ENCODE peak calls at places on chromosomes 5 and 9, in seven cellular contexts. One of them, this sample, is unnamed.

GRCh38 chr5:55437452-55437851 is 97.3 kb downstream of the PLPP1 start:
- DNase-seq in A673: no peak
- DNase-seq in aorta: no peak
- DNase-seq in RWPE1: no peak
- DNase-seq in ovary: no peak
- DNase-seq in psoas muscle: no peak
- DNase-seq in PC-3: no peak
- DNase-seq in this sample: no peak

GRCh38 chr5:111254613-111255012 is 30.4 kb downstream of the CAMK4 start:
- DNase-seq in A673: no peak
- DNase-seq in aorta: no peak
- DNase-seq in RWPE1: no peak
- DNase-seq in ovary: no peak
- DNase-seq in psoas muscle: no peak
- DNase-seq in PC-3: no peak
- DNase-seq in this sample: no peak

GRCh38 chr9:98652302-98652701 is 56.4 kb downstream of the GABBR2 start:
- DNase-seq in A673: no peak
- DNase-seq in aorta: no peak
- DNase-seq in RWPE1: no peak
- DNase-seq in ovary: no peak
- DNase-seq in psoas muscle: no peak
- DNase-seq in PC-3: no peak
- DNase-seq in this sample: no peak

GRCh38 chr5:95533106-95533505 is 21.7 kb downstream of the SKIC3 start:
- DNase-seq in A673: no peak
- DNase-seq in aorta: no peak
- DNase-seq in RWPE1: no peak
- DNase-seq in ovary: no peak
- DNase-seq in psoas muscle: no peak
- DNase-seq in PC-3: no peak
- DNase-seq in this sample: no peak

GRCh38 chr5:162637501-162637900 is 569.9 kb downstream of the GABRG2 start:
- DNase-seq in A673: no peak
- DNase-seq in aorta: no peak
- DNase-seq in RWPE1: no peak
- DNase-seq in ovary: no peak
- DNase-seq in psoas muscle: no peak
- DNase-seq in PC-3: no peak
- DNase-seq in this sample: no peak

GRCh38 chr5:332843-333242 is 11.3 kb downstream of the AHRR start:
- DNase-seq in A673: no peak
- DNase-seq in aorta: no peak
- DNase-seq in RWPE1: no peak
- DNase-seq in ovary: no peak
- DNase-seq in psoas muscle: no peak
- DNase-seq in PC-3: no peak
- DNase-seq in this sample: no peak

GRCh38 chr5:59593608-59594007 is 299.9 kb downstream of the PDE4D start:
- DNase-seq in A673: no peak
- DNase-seq in aorta: no peak
- DNase-seq in RWPE1: no peak
- DNase-seq in ovary: no peak
- DNase-seq in psoas muscle: no peak
- DNase-seq in PC-3: no peak
- DNase-seq in this sample: no peak

GRCh38 chr5:154837009-154837881 is 13.2 kb downstream of the FAXDC2 start:
- DNase-seq in A673: no peak
- DNase-seq in aorta: no peak
- DNase-seq in RWPE1: no peak
- DNase-seq in ovary: no peak
- DNase-seq in psoas muscle: no peak
- DNase-seq in PC-3: no peak
- DNase-seq in this sample: no peak

GRCh38 chr5:3594514-3595101 is 1.0 kb upstream of the IRX1 start:
- DNase-seq in A673: no peak
- DNase-seq in aorta: no peak
- DNase-seq in RWPE1: no peak
- DNase-seq in ovary: no peak
- DNase-seq in psoas muscle: no peak
- DNase-seq in PC-3: no peak
- DNase-seq in this sample: peak; percentile 51

GRCh38 chr9:115548826-115549225 is 430.9 kb upstream of the TNC start:
- DNase-seq in A673: no peak
- DNase-seq in aorta: no peak
- DNase-seq in RWPE1: no peak
- DNase-seq in ovary: no peak
- DNase-seq in psoas muscle: no peak
- DNase-seq in PC-3: no peak
- DNase-seq in this sample: no peak

GRCh38 chr5:54624671-54625583 is 107.4 kb downstream of the SNX18 start:
- DNase-seq in A673: peak; percentile 49
- DNase-seq in aorta: no peak
- DNase-seq in RWPE1: no peak
- DNase-seq in ovary: no peak
- DNase-seq in psoas muscle: no peak
- DNase-seq in PC-3: no peak
- DNase-seq in this sample: no peak

GRCh38 chr5:38297830-38298608 is 39.7 kb downstream of the EGFLAM start:
- DNase-seq in A673: no peak
- DNase-seq in aorta: no peak
- DNase-seq in RWPE1: no peak
- DNase-seq in ovary: peak; percentile 56
- DNase-seq in psoas muscle: no peak
- DNase-seq in PC-3: no peak
- DNase-seq in this sample: peak; percentile 20

GRCh38 chr9:109745335-109746283 is 34.4 kb upstream of the PALM2AKAP2 start:
- DNase-seq in A673: peak; percentile 44
- DNase-seq in aorta: peak; percentile 88
- DNase-seq in RWPE1: no peak
- DNase-seq in ovary: no peak
- DNase-seq in psoas muscle: no peak
- DNase-seq in PC-3: peak; percentile 40
- DNase-seq in this sample: peak; percentile 40

GRCh38 chr9:13088734-13089427 is 190.6 kb downstream of the MPDZ start:
- DNase-seq in A673: peak; percentile 76
- DNase-seq in aorta: no peak
- DNase-seq in RWPE1: peak; percentile 53
- DNase-seq in ovary: no peak
- DNase-seq in psoas muscle: no peak
- DNase-seq in PC-3: peak; percentile 70
- DNase-seq in this sample: peak; percentile 76

GRCh38 chr5:88675159-88675757 is 207.7 kb downstream of the MEF2C start:
- DNase-seq in A673: peak; percentile 68
- DNase-seq in aorta: no peak
- DNase-seq in RWPE1: no peak
- DNase-seq in ovary: no peak
- DNase-seq in psoas muscle: no peak
- DNase-seq in PC-3: no peak
- DNase-seq in this sample: no peak

GRCh38 chr9:79129865-79130480 is 441.8 kb upstream of the TLE4 start:
- DNase-seq in A673: peak; percentile 61
- DNase-seq in aorta: peak; percentile 72
- DNase-seq in RWPE1: peak; percentile 66
- DNase-seq in ovary: peak; percentile 11
- DNase-seq in psoas muscle: peak; percentile 57
- DNase-seq in PC-3: peak; percentile 66
- DNase-seq in this sample: peak; percentile 76

GRCh38 chr5:81819556-81820314 is 68.8 kb upstream of the SSBP2 start:
- DNase-seq in A673: no peak
- DNase-seq in aorta: no peak
- DNase-seq in RWPE1: peak; percentile 54
- DNase-seq in ovary: no peak
- DNase-seq in psoas muscle: no peak
- DNase-seq in PC-3: peak; percentile 74
- DNase-seq in this sample: no peak

GRCh38 chr5:52119768-52120167 is 667.9 kb upstream of the ITGA1 start:
- DNase-seq in A673: peak; percentile 35
- DNase-seq in aorta: no peak
- DNase-seq in RWPE1: no peak
- DNase-seq in ovary: no peak
- DNase-seq in psoas muscle: no peak
- DNase-seq in PC-3: no peak
- DNase-seq in this sample: no peak

GRCh38 chr5:156934450-156935211 is 28.4 kb downstream of the TIMD4 start:
- DNase-seq in A673: peak; percentile 15
- DNase-seq in aorta: no peak
- DNase-seq in RWPE1: no peak
- DNase-seq in ovary: no peak
- DNase-seq in psoas muscle: no peak
- DNase-seq in PC-3: peak; percentile 9
- DNase-seq in this sample: peak; percentile 38

GRCh38 chr5:138743506-138743905 is 9.7 kb upstream of the CTNNA1 start:
- DNase-seq in A673: no peak
- DNase-seq in aorta: no peak
- DNase-seq in RWPE1: no peak
- DNase-seq in ovary: no peak
- DNase-seq in psoas muscle: no peak
- DNase-seq in PC-3: no peak
- DNase-seq in this sample: no peak

GRCh38 chr5:64958757-64959391 is 190.1 kb downstream of the CWC27 start:
- DNase-seq in A673: peak; percentile 49
- DNase-seq in aorta: no peak
- DNase-seq in RWPE1: peak; percentile 14
- DNase-seq in ovary: no peak
- DNase-seq in psoas muscle: no peak
- DNase-seq in PC-3: peak; percentile 49
- DNase-seq in this sample: peak; percentile 28

GRCh38 chr5:63923914-63924313 is 38.3 kb downstream of the HTR1A start:
- DNase-seq in A673: no peak
- DNase-seq in aorta: no peak
- DNase-seq in RWPE1: peak; percentile 16
- DNase-seq in ovary: no peak
- DNase-seq in psoas muscle: no peak
- DNase-seq in PC-3: peak; percentile 71
- DNase-seq in this sample: peak; percentile 34

GRCh38 chr5:172854451-172854871 is 20.4 kb downstream of the ERGIC1 start:
- DNase-seq in A673: no peak
- DNase-seq in aorta: peak; percentile 86
- DNase-seq in RWPE1: no peak
- DNase-seq in ovary: peak; percentile 72
- DNase-seq in psoas muscle: peak; percentile 74
- DNase-seq in PC-3: no peak
- DNase-seq in this sample: no peak
- H3K27ac ChIP-seq in A673: no peak overlapping the region
- H3K27ac ChIP-seq in aorta: peak overlapping the region; percentile 73
- H3K27ac ChIP-seq in RWPE1: peak overlapping the region; percentile 90
- H3K27ac ChIP-seq in ovary: peak overlapping the region; percentile 49
- H3K27ac ChIP-seq in psoas muscle: peak overlapping the region; percentile 64
- H3K27ac ChIP-seq in PC-3: no peak overlapping the region
- H3K27ac ChIP-seq in this sample: peak overlapping the region; percentile 70

DNA sequence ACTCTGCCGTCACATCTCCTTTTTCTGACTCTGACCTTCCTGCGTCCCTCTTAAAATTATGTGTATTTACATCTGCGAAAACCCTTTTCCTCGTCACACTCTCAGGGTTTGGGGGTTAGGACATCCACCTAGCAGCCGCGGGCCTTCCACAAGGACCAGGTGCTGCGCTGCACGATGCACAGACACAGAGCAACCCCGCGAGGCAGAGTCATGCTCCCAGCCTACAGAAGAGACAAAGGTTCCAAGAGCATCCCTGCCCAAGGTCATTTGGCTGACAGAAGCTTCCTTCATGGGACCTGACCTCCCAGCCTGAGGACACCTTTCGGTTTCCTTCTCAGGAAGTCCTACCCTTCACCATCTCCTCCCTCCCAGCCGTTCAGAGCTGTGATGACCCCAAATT is 118.6 kb upstream of the SARDH start:
- DNase-seq in A673: no peak
- DNase-seq in aorta: no peak
- DNase-seq in RWPE1: no peak
- DNase-seq in ovary: no peak
- DNase-seq in psoas muscle: no peak
- DNase-seq in PC-3: no peak
- DNase-seq in this sample: no peak
- H3K27ac ChIP-seq in A673: no peak overlapping the region
- H3K27ac ChIP-seq in aorta: no peak overlapping the region
- H3K27ac ChIP-seq in RWPE1: peak overlapping the region; percentile 80
- H3K27ac ChIP-seq in ovary: no peak overlapping the region
- H3K27ac ChIP-seq in psoas muscle: no peak overlapping the region
- H3K27ac ChIP-seq in PC-3: no peak overlapping the region
- H3K27ac ChIP-seq in this sample: peak overlapping the region; percentile 97

DNA sequence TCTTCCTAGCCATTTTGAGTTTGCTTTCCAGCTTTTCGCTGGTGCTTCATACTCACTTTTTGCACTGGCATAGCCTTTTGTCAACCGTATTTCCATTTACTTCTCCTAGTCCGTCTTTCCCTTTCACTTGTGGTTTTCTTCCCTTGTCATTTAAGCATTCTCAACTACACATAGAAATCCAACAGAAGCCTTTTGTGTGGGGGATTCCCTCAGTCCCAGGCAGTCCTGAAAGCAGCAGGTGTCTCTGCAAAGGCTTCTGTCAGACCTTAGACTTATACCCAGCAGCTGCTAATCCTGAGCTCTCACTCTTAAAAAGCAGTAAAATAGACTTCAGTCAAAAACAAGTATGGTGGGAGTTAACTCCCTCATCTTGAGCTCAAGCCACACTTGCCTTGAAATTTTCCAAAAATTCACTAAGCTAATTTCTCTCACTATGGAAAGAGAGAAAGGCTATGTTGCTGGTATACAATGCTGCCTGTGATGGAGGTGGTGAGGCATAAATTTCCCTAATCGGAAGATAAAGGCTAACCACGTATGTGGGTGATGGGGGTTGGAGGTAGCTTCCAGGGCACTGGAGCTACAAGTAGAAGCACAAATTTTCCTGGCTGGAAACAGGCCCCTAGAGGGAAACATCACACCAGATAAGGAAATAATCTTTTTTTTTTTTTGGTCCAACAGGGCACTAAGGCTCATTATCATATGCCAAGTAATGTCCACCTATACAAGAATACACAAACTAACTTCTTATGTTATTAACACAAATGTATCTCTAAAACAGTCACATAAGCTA is 34.8 kb upstream of the IFNK start:
- DNase-seq in A673: no peak
- DNase-seq in aorta: no peak
- DNase-seq in RWPE1: no peak
- DNase-seq in ovary: no peak
- DNase-seq in psoas muscle: no peak
- DNase-seq in PC-3: no peak
- DNase-seq in this sample: no peak
- H3K27ac ChIP-seq in A673: no peak overlapping the region
- H3K27ac ChIP-seq in aorta: no peak overlapping the region
- H3K27ac ChIP-seq in RWPE1: no peak overlapping the region
- H3K27ac ChIP-seq in ovary: no peak overlapping the region
- H3K27ac ChIP-seq in psoas muscle: no peak overlapping the region
- H3K27ac ChIP-seq in PC-3: no peak overlapping the region
- H3K27ac ChIP-seq in this sample: peak overlapping the region; percentile 78

DNA sequence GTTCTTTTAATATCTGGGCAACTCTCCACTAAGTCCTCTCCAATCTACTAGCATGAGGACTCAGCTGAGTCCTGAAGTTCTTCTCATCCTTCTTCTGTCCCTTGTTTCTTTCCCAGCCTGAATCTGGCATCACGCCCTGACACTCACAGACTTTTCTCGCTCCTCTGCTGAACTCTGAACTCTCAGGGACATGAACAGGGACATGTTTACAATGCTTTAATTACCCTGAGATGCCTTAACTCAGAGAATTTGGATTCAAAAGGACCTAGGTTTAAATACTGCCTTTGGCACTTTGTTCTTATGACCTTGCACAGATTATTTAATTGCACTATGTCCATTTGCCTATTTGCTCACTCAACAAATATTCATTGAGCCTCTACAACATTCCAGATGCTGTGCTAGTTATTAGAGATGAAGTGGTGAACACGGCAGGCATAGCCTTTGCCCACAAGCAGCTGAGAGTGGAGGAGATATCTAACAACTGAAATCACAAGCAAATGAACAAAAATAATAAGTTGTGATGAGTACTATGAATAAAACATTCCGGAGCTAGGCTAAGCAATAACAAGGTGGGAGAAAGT is 106.0 kb downstream of the ADRB2 start:
- DNase-seq in A673: no peak
- DNase-seq in aorta: no peak
- DNase-seq in RWPE1: no peak
- DNase-seq in ovary: no peak
- DNase-seq in psoas muscle: no peak
- DNase-seq in PC-3: no peak
- DNase-seq in this sample: no peak
- H3K27ac ChIP-seq in A673: no peak overlapping the region
- H3K27ac ChIP-seq in aorta: no peak overlapping the region
- H3K27ac ChIP-seq in RWPE1: no peak overlapping the region
- H3K27ac ChIP-seq in ovary: no peak overlapping the region
- H3K27ac ChIP-seq in psoas muscle: no peak overlapping the region
- H3K27ac ChIP-seq in PC-3: no peak overlapping the region
- H3K27ac ChIP-seq in this sample: no peak overlapping the region

This sample was measured in hepatocyte.